ENCODE peak calls at places on chromosomes 11 and 22, in ten cellular contexts. F is ascending aorta, W is uterus, C is neural crest cell, Y is nephron progenitor cell, Z is psoas muscle, H is Caco-2, K is body of pancreas, T is astrocyte of the spinal cord, B is neural progenitor cell. X is an unnamed sample.
A peak's percentile ranks its signal among the peaks of the same experiment; 100 is the strongest.

GRCh38 chr11:102520514-102520913 is 10.0 kb downstream of the MMP7 start:
- DNase-seq in B (no peak), F (no peak), T (no peak), W (no peak), H (no peak), C (no peak), Y (no peak), Z (no peak), K (no peak), X (no peak)

GRCh38 chr11:122115520-122116343 is at the start of gene BLID:
- DNase-seq in C (peak; percentile 47), T (peak; percentile 60), K (peak; percentile 26), W (peak; percentile 52), B (peak; percentile 80), F (no peak), Z (peak; percentile 21), H (peak; percentile 65), Y (peak; percentile 61), X (no peak)

GRCh38 chr22:42060489-42060888 is 10.1 kb downstream of the NAGA start:
- DNase-seq in Z (no peak), F (no peak), C (no peak), H (no peak), K (no peak), Y (no peak), W (no peak), B (no peak), T (no peak), X (no peak)

GRCh38 chr22:23264610-23265388 is 84.5 kb downstream of the BCR start:
- DNase-seq in H (no peak), Z (no peak), T (no peak), K (no peak), F (no peak), C (no peak), Y (no peak), B (no peak), W (no peak), X (no peak)

GRCh38 chr22:31343235-31344191 is 2.6 kb downstream of the PATZ1 start:
- DNase-seq in H (peak; percentile 74), C (peak; percentile 61), K (peak; percentile 93), W (peak; percentile 40), T (no peak), F (no peak), Z (no peak), Y (peak; percentile 63), B (peak; percentile 93), X (peak; percentile 27)

GRCh38 chr22:44671742-44672141 is 30.3 kb upstream of the PRR5 start:
- DNase-seq in H (peak; percentile 43), K (no peak), Y (no peak), T (no peak), F (no peak), Z (no peak), W (no peak), C (no peak), B (no peak), X (no peak)

GRCh38 chr11:121465709-121466062 is 12.9 kb upstream of the SORL1-AS1 start:
- DNase-seq in K (no peak), T (no peak), H (no peak), Z (no peak), Y (peak; percentile 19), B (no peak), W (no peak), C (no peak), F (no peak), X (no peak)

GRCh38 chr11:64007629-64008282 is 21.5 kb downstream of the OTUB1 start:
- DNase-seq in C (peak; percentile 60), W (peak; percentile 79), T (no peak), Y (peak; percentile 73), F (no peak), K (peak; percentile 83), Z (peak; percentile 86), H (no peak), B (peak; percentile 87), X (no peak)

GRCh38 chr22:43378011-43378704 is 33.7 kb upstream of the MPPED1 start:
- DNase-seq in K (peak; percentile 70), C (no peak), Y (no peak), B (no peak), F (no peak), T (peak; percentile 26), W (no peak), Z (no peak), H (no peak), X (no peak)

GRCh38 chr11:123235117-123235686 is 40.2 kb upstream of the CLMP start:
- DNase-seq in Z (peak; percentile 58), Y (peak; percentile 29), T (no peak), W (peak; percentile 78), K (peak; percentile 47), C (peak; percentile 14), B (peak; percentile 57), F (no peak), H (peak; percentile 36), X (no peak)

DNA sequence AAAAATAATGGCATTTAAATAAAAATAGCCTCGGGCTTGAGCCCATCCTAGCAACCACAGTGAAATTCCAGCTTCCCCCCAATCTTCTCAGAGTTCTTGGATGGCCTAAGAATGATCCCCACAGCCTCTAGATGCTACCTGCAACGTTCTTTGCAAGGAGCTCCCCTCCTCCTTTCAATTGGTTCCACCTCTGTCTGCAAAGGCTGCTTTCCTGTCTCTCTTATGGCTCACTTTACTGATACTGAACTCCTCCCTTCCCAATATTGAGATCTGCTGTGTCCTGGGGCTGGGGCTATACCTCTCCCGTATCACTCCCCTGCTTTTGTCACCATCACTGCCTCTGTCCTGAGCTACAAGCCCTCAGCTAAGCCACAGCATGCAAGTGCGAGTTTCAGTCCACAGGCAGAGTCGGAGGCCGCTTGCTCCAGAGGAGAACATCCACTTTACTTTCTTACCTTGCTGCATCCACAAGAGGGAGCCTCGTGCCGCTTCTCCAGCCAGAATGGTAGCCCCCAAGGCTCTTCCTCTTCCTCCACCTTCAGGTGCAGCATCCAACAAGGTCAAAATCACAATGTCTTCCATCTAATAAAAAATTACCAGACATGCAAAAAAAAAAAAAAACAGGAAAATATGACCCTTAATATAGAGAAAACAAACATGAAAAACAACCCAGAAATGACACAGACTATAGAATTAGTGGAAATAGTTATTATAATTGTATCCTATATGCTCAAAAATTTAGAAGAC is 48.6 kb upstream of the TMEM45B start:
- DNase-seq in C (peak; percentile 32), K (no peak), W (no peak), T (peak; percentile 20), H (peak; percentile 75), Z (no peak), F (no peak), Y (peak; percentile 49), B (peak; percentile 63), X (no peak)
- TF ChIP-seq CTCF in C (peak; percentile 75), K (peak; percentile 9), W (no peak), T (peak; percentile 69), H (peak; percentile 93), Z (no peak), F (no peak), Y (peak; percentile 58), B (peak; percentile 73), X (no peak)

GRCh38 chr11:60838132-60838531 is 3.8 kb upstream of the CCDC86 start:
- DNase-seq in Z (no peak), T (no peak), C (no peak), B (peak; percentile 35), F (no peak), H (no peak), W (no peak), Y (no peak), K (no peak), X (no peak)
- TF ChIP-seq CTCF in Z (no peak), T (peak; percentile 2), C (no peak), B (peak; percentile 44), F (no peak), H (no peak), W (no peak), Y (no peak), K (no peak), X (no peak)

DNA sequence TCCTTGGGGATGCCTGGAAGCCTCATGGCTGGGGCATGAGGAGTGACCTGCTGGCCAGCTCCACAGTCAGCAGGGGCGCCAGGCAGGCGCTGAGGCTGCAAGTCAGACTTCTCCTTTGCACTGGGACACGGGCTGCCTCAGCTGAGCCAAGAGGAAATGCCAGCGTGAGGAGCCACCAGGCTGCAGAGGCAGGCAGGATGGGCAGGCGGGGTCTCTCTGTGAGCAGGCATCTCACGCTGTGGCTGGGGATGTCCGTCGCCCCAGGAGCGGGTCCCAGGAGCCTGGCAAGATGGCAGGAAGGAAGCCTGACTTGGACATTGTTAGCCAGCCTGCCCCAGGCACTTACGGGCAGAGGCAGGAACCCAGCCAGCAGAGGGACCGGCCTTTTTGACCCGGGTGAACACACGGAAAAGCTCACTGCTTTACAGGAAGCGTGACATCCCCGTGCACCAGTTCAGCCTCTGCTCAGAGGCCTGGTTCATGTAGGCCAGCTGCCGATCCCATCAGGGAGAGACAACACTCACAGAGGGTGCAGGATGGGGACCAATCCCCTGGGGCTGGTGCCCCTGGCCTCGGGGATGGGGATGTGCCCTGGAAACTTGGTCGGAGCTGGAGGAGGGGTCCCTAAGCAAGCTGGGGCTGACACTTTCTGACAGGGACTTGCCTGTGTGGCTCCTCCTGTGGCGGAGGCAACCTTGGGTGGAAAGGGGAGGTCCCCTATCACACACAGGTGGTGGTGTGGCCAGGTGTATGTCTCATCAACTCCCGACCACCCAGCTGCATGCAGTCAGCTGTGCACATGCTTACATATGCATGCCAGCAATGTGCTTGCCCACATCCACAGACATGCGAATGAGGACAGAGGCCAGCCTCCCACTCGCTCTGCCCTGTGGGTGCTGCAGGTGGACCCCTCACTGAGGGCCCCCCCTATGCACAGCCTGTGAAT is 10.0 kb downstream of the GNB1L start:
- DNase-seq in F (no peak), B (no peak), H (no peak), T (no peak), Y (no peak), C (no peak), K (no peak), Z (peak; percentile 68), W (no peak), X (no peak)
- TF ChIP-seq CTCF in F (peak; percentile 10), B (no peak), H (no peak), T (no peak), Y (no peak), C (no peak), K (no peak), Z (no peak), W (peak; percentile 5), X (no peak)

GRCh38 chr22:19966908-19967750 is 25.5 kb upstream of the TXNRD2 start:
- DNase-seq in K (no peak), Y (no peak), H (no peak), C (no peak), Z (no peak), B (no peak), T (no peak), W (no peak), F (no peak), X (no peak)

GRCh38 chr22:19967850-19968449 is 26.3 kb upstream of the TXNRD2 start:
- DNase-seq in F (no peak), B (no peak), Z (no peak), H (no peak), K (no peak), C (no peak), T (no peak), Y (no peak), W (no peak), X (no peak)

GRCh38 chr22:19963863-19964642 is 22.4 kb upstream of the TXNRD2 start:
- DNase-seq in H (no peak), Z (no peak), F (no peak), B (no peak), Y (no peak), C (no peak), W (no peak), T (no peak), K (no peak), X (no peak)

GRCh38 chr22:19964701-19965386 is 23.2 kb upstream of the TXNRD2 start:
- DNase-seq in C (no peak), T (no peak), F (no peak), K (no peak), H (no peak), W (no peak), Z (no peak), Y (no peak), B (no peak), X (no peak)

GRCh38 chr22:19965771-19966709 is 24.4 kb upstream of the TXNRD2 start:
- DNase-seq in F (no peak), Y (peak; percentile 45), W (no peak), T (no peak), K (no peak), H (peak; percentile 41), C (peak; percentile 51), B (peak; percentile 72), Z (no peak), X (no peak)
- TF ChIP-seq CTCF in F (no peak), Y (peak; percentile 49), W (no peak), T (peak; percentile 54), K (no peak), H (peak; percentile 35), C (peak; percentile 59), B (peak; percentile 72), Z (no peak), X (no peak)